ENCODE peak calls at places on chromosomes 13 and 19, in four cellular contexts. U is neural progenitor cell, J is pancreas, M is psoas muscle. G is an unnamed sample.

GRCh38 chr19:3123956-3124355 is 11.9 kb upstream of the GNA15 start:
- DNase-seq in U (no peak), J (peak; percentile 9), M (peak; percentile 11), G (peak; percentile 22)

GRCh38 chr19:12647490-12648071 is 19.0 kb downstream of the MAN2B1 start:
- DNase-seq in U (peak; percentile 60), J (peak; percentile 88), M (peak; percentile 71), G (peak; percentile 90)

GRCh38 chr13:109012115-109012514 is 382.7 kb downstream of the MYO16 start:
- DNase-seq in U (peak; percentile 15), J (no peak), M (no peak), G (no peak)

GRCh38 chr19:37928527-37929286 is 21.7 kb downstream of the SIPA1L3 start:
- DNase-seq in U (no peak), J (no peak), M (no peak), G (no peak)

GRCh38 chr13:37484056-37484455 is 114.5 kb downstream of the POSTN start:
- DNase-seq in U (no peak), J (no peak), M (no peak), G (no peak)

GRCh38 chr13:35936579-35936978 is 194.6 kb downstream of the DCLK1 start:
- DNase-seq in U (no peak), J (no peak), M (no peak), G (no peak)

GRCh38 chr13:35157143-35157755 is 215.2 kb downstream of the NBEA start:
- DNase-seq in U (peak; percentile 55), J (peak; percentile 33), M (no peak), G (no peak)

GRCh38 chr13:113157929-113158747 is at the start of gene PROZ:
- DNase-seq in U (no peak), J (no peak), M (no peak), G (no peak)

GRCh38 chr19:32308436-32309077 is 36.9 kb upstream of the ZNF507 start:
- DNase-seq in U (no peak), J (no peak), M (no peak), G (no peak)

GRCh38 chr19:49502866-49503581 is 6.8 kb downstream of the RPS11 start:
- DNase-seq in U (peak; percentile 84), J (peak; percentile 60), M (peak; percentile 52), G (no peak)

GRCh38 chr19:51064534-51065220 is at the start of gene KLK13:
- DNase-seq in U (peak; percentile 26), J (peak; percentile 77), M (peak; percentile 30), G (peak; percentile 27)

GRCh38 chr13:47672982-47673670 is 327.9 kb downstream of the SUCLA2 start:
- DNase-seq in U (no peak), J (no peak), M (no peak), G (no peak)

GRCh38 chr19:45160870-45161714 is at the start of gene NKPD1:
- DNase-seq in U (no peak), J (peak; percentile 62), M (no peak), G (peak; percentile 72)

GRCh38 chr19:33879818-33880575 is 83.3 kb downstream of the KCTD15 start:
- DNase-seq in U (no peak), J (peak; percentile 47), M (no peak), G (no peak)

GRCh38 chr13:23748109-23748508 is 141.1 kb downstream of the MIPEP start:
- DNase-seq in U (no peak), J (no peak), M (no peak), G (no peak)

GRCh38 chr19:42252365-42253244 is 2.3 kb downstream of the ERF start:
- DNase-seq in U (no peak), J (peak; percentile 53), M (no peak), G (no peak)

GRCh38 chr13:80388506-80388905 is 47.6 kb upstream of the SPRY2 start:
- DNase-seq in U (no peak), J (no peak), M (no peak), G (no peak)

GRCh38 chr19:55537741-55538111 is 793 bp upstream of the SBK2 start:
- DNase-seq in U (peak; percentile 58), J (no peak), M (no peak), G (no peak)

GRCh38 chr13:30711375-30711774 is 24.0 kb upstream of the ALOX5AP start:
- DNase-seq in U (no peak), J (no peak), M (no peak), G (no peak)

GRCh38 chr19:42857544-42857867 is 22.0 kb downstream of the PSG1 start:
- DNase-seq in U (no peak), J (no peak), M (no peak), G (no peak)

GRCh38 chr13:51007216-51007615 is 97.6 kb downstream of the RNASEH2B start:
- DNase-seq in U (no peak), J (no peak), M (no peak), G (no peak)

GRCh38 chr19:10988380-10988779 is 27.6 kb downstream of the SMARCA4 start:
- DNase-seq in U (no peak), J (no peak), M (no peak), G (no peak)

GRCh38 chr13:55572408-55572807 is 1568.3 kb upstream of the PRR20A start:
- DNase-seq in U (no peak), J (no peak), M (no peak), G (no peak)

GRCh38 chr19:33815410-33816340 is 19.0 kb downstream of the KCTD15 start:
- DNase-seq in U (no peak), J (no peak), M (no peak), G (no peak)

GRCh38 chr13:77511552-77511951 is 24.0 kb upstream of the SCEL start:
- DNase-seq in U (no peak), J (no peak), M (no peak), G (no peak)

GRCh38 chr13:46089213-46089612 is 15.6 kb downstream of the CPB2 start:
- DNase-seq in U (no peak), J (no peak), M (no peak), G (no peak)

GRCh38 chr19:35347171-35347929 is at the start of gene FFAR1:
- DNase-seq in U (no peak), J (no peak), M (no peak), G (peak; percentile 33)

GRCh38 chr13:103036268-103036667 is 29.9 kb downstream of the SLC10A2 start:
- DNase-seq in U (no peak), J (no peak), M (no peak), G (no peak)

GRCh38 chr19:32908641-32909190 is 39.1 kb upstream of the SLC7A9 start:
- DNase-seq in U (no peak), J (no peak), M (no peak), G (no peak)

GRCh38 chr19:40266912-40267600 is 18.1 kb downstream of the AKT2 start:
- DNase-seq in U (no peak), J (no peak), M (no peak), G (no peak)

GRCh38 chr19:51361228-51361627 is 5.0 kb downstream of the ETFB start:
- DNase-seq in U (no peak), J (no peak), M (no peak), G (no peak)

GRCh38 chr13:50187352-50188029 is 172.2 kb downstream of the KCNRG start:
- DNase-seq in U (no peak), J (no peak), M (no peak), G (no peak)

GRCh38 chr19:5206751-5207075 is 133.9 kb downstream of the PTPRS start:
- DNase-seq in U (no peak), J (no peak), M (no peak), G (no peak)
- H3K36me3 ChIP-seq in U (peaks cover 12% of the 10 kb centered on the region), J (peaks cover 17% of the 10 kb centered on the region), M (peaks cover 8% of the 10 kb centered on the region), G (no peaks in the 10 kb centered on the region)

DNA sequence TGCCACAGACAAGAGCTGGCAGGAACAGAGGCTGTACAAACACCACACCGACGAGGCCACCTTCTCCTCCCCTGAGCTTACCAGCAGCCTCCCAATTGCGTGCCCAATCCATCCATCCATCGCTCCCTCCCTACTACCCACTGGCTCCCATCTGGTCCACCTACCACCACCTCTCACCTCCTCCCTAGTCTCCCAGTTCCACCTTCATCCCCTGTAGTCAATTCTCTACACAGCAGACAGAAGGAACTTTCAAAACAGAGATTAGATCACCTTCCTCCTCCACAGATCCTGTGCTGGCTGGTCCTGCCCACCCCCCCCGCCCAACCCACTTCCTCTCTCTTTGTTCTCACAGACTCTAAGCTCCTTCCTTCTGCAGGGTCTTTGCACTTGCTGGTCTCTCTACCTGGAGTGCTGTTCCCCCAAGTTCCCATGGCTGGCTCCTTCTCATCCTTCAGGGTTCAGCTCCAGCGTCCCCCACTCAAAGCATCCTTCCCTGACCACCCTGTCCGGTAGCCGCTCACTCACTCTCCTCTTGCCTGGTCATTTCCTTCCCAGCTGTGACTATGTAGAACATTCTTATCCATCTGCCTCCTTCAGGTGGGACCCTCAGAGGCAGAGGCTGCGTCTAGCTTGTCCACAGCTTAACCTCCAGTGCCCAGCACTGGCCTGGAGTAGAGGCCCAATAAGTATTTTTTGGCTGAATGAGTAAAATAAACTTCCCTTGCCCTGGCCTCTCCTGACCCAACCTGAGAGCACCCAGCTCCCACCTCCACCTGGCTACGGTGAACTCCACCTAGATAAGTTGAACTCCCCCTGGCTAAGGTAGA is 23.0 kb downstream of the PIN1 start:
- DNase-seq in U (no peak), J (no peak), M (no peak), G (no peak)
- H3K4me3 ChIP-seq in U (no peak overlapping the region), J (no peak overlapping the region), M (no peak overlapping the region), G (no peak overlapping the region)

GRCh38 chr13:101946411-101946810 is 455.4 kb downstream of the FGF14 start:
- DNase-seq in U (no peak), J (no peak), M (no peak), G (no peak)

GRCh38 chr13:101942038-101942437 is 459.8 kb downstream of the FGF14 start:
- DNase-seq in U (peak; percentile 64), J (no peak), M (no peak), G (no peak)

GRCh38 chr13:101942535-101943157 is 459.2 kb downstream of the FGF14 start:
- DNase-seq in U (peak; percentile 49), J (no peak), M (no peak), G (no peak)

GRCh38 chr13:101941095-101941777 is 460.6 kb downstream of the FGF14 start:
- DNase-seq in U (no peak), J (no peak), M (no peak), G (no peak)

GRCh38 chr13:101945435-101945834 is 456.4 kb downstream of the FGF14 start:
- DNase-seq in U (peak; percentile 29), J (no peak), M (no peak), G (no peak)
- TF ChIP-seq CTCF in U (peak; percentile 31), J (no peak), M (no peak), G (no peak)

GRCh38 chr13:44497801-44498200 is 78.3 kb downstream of the TSC22D1 start:
- DNase-seq in U (no peak), J (no peak), M (no peak), G (no peak)
- H3K36me3 ChIP-seq in U (no peaks in the 10 kb centered on the region), J (no peaks in the 10 kb centered on the region), M (no peaks in the 10 kb centered on the region), G (no peaks in the 10 kb centered on the region)

GRCh38 chr19:1360126-1360817 is 23.4 kb upstream of the NDUFS7 start:
- DNase-seq in U (no peak), J (no peak), M (no peak), G (no peak)
- H3K4me3 ChIP-seq in U (peak overlapping the region; percentile 31), J (no peak overlapping the region), M (peak overlapping the region; percentile 44), G (no peak overlapping the region)

GRCh38 chr13:33394294-33394932 is 108.9 kb upstream of the STARD13 start:
- DNase-seq in U (no peak), J (no peak), M (no peak), G (no peak)
- TF ChIP-seq CTCF in U (no peak), J (no peak), M (no peak), G (no peak)

DNA sequence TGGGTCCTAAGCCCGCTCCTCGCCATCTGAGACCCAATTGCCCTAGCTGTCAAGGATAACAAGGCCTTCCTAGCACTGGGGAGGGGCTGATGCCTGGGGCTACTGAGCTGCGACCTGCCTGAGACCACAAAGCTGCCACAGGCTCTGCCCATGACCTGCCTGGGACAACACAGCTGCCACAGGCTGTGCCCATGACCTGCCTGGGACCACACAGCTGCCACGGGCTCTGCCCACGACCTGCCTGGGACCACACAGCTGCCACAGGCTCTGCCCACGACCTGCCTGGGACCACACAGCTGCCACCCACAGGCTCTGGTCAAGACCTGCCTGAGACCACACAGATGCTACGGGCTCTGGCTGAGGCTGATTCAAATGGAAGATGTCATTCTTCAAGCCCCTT is 54.8 kb downstream of the EPS15L1 start:
- DNase-seq in U (no peak), J (no peak), M (no peak), G (no peak)
- H3K36me3 ChIP-seq in U (no peaks in the 10 kb centered on the region), J (peaks cover 23% of the 10 kb centered on the region), M (peaks cover 4% of the 10 kb centered on the region), G (no peaks in the 10 kb centered on the region)